ENCODE peak calls at places on chromosomes 2 and 18, in five cellular contexts. D is HCT116, W is SK-N-SH, Q is K562, J is HepG2. X is an unnamed sample.

GRCh38 chr18:9731380-9731779 is 23.3 kb downstream of the RAB31 start:
- DNase-seq in D (no peak), W (no peak), Q (no peak), J (no peak), X (no peak)

GRCh38 chr2:101574622-101575021 is 99.7 kb upstream of the RFX8 start:
- DNase-seq in D (no peak), W (no peak), Q (no peak), J (no peak), X (no peak)

GRCh38 chr2:160463245-160463644 is 30.4 kb downstream of the RBMS1 start:
- DNase-seq in D (no peak), W (no peak), Q (no peak), J (no peak), X (no peak)

GRCh38 chr2:162123806-162124758 is 28.0 kb downstream of the GCG start:
- DNase-seq in D (peak), W (peak), Q (peak), J (peak), X (peak)

GRCh38 chr2:74549685-74549971 is 4.1 kb downstream of the LOXL3 start:
- DNase-seq in D (no peak), W (peak), Q (no peak), J (no peak), X (no peak)

GRCh38 chr18:11733031-11733430 is 44.0 kb downstream of the GNAL start:
- DNase-seq in D (peak), W (peak), Q (peak), J (peak), X (no peak)

GRCh38 chr2:157488877-157489276 is 45.0 kb upstream of the CYTIP start:
- DNase-seq in D (no peak), W (no peak), Q (no peak), J (no peak), X (no peak)

GRCh38 chr2:84481702-84482101 is 22.6 kb upstream of the SUCLG1 start:
- DNase-seq in D (no peak), W (no peak), Q (no peak), J (no peak), X (no peak)

GRCh38 chr18:48519431-48520100 is 19.3 kb upstream of the CTIF start:
- DNase-seq in D (no peak), W (no peak), Q (no peak), J (no peak), X (no peak)
- TF ChIP-seq ZBTB33 in D (no peak), W (no peak), Q (no peak), J (no peak), X (no peak)

DNA sequence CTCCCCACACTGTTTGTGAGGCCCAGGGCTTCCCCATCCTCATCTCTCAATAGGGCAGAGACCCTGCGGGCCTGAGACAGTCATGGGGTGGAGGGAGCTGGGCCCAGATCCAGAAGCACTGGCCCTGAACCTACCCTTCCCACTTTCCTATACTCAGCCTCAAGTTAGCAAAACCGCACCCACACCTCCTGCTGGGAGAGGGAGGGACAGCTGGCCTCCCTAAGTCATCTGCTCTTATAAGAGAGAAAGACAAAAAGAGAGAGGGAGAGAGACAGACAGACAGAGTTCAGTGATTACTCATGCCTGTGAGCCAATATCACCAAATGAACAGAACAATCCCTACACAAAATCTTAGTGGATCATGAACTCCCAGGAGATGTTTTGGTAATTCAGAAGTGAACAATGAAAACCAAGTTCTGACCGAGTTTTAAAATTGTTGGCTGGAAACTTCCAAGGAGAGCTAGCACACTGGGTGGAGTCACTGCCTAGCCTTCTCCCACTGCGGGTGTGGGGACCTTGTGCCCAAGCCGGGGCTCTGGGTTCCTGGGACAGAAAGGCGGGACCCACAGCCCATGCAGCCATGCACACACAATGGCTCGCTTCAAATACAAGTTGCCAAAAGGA is 130.5 kb downstream of the PXDN start:
- DNase-seq in D (no peak), W (no peak), Q (no peak), J (no peak), X (no peak)
- TF ChIP-seq CTCF in D (no peak), W (no peak), Q (no peak), J (no peak), X (no peak)

DNA sequence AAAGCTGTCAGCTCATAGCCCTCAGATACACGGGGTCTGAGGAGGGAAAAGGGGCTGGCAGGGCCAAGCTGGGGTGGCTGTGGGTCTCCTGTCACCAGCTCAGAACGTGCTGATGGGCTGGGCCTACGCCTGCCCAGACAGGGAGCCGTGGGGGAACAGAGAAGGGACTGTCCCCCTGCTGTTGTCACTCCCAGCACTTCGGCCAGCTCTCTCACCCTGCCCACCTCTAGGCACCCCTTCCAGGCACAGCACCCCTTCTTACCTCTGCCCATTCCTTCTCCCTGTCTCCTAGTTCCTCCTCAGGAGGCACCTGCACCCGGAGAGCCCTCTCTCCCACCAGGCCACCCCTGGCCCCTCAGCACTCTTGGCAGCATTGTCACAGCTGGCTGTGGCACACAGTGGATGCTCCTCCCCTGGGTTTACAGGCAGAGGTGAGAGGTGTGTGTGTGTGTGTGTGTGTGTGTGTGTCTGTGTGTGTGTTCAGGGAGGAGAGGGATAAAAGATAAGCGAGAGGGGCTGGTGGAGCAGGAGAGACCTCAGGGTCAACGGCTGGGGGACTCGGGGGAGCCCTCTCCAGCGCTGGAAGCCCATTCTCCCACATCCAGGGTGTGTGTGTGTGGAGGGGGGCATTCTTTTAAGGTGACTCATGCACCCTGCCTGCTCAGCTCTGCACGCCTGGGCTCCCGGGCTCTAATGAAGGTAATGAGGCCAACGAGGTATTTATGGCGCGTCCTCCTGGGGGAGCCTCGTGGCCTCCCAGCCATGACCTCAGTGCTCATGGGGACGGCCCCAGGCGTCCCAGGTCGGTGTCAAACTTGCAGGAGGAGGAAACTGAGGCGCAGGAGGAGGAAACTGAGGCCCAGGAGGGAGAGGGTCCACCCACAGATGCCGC is 66.1 kb upstream of the SMAD7 start:
- DNase-seq in D (peak), W (peak), Q (peak), J (peak), X (no peak)
- TF ChIP-seq ZBTB33 in D (no peak), W (no peak), Q (peak), J (peak), X (no peak)

DNA sequence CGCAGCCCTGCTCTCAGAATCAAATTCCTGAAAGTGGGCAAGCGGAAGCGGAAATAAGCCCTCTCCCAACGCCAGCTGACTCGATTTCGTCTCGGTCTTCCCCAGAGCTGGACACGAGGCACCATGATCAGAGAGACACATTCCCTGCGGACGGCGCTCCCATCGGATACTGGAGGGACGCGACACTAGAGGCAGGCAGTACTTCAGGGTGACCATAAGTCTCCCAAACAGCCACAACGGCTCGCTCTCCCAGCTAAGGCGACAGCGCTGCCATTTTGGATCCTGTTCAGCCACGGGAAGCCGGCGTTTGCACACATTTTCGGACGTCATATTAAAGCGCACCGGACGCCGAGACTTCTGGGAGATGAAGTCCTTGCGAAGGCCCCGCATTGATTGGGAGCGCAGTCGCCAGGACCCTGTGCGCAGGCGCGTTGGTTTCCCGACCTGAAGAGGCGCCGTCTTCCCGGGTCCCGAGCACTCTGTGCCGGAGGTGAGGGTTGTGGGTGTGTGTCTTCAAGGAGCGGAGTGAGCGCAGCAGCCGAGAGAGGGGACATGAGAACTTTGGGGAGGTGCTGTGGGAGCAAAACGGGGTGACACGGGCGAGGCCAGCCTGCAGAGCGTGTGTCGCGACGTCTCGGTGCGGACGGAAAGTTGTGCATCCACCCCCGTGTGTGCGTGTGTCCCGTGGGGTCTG is at the start of gene ZNF2:
- DNase-seq in D (peak), W (peak), Q (peak), J (peak), X (peak)
- TF ChIP-seq CTCF in D (no peak), W (peak), Q (no peak), J (peak), X (no peak)

GRCh38 chr2:1654696-1655374 is 89.5 kb downstream of the PXDN start:
- DNase-seq in D (no peak), W (no peak), Q (no peak), J (no peak), X (no peak)

GRCh38 chr2:1656326-1656960 is 87.9 kb downstream of the PXDN start:
- DNase-seq in D (no peak), W (no peak), Q (no peak), J (no peak), X (no peak)

GRCh38 chr2:1653137-1653789 is 91.1 kb downstream of the PXDN start:
- DNase-seq in D (no peak), W (no peak), Q (no peak), J (no peak), X (no peak)

GRCh38 chr2:1655461-1655860 is 88.9 kb downstream of the PXDN start:
- DNase-seq in D (no peak), W (no peak), Q (no peak), J (no peak), X (no peak)

DNA sequence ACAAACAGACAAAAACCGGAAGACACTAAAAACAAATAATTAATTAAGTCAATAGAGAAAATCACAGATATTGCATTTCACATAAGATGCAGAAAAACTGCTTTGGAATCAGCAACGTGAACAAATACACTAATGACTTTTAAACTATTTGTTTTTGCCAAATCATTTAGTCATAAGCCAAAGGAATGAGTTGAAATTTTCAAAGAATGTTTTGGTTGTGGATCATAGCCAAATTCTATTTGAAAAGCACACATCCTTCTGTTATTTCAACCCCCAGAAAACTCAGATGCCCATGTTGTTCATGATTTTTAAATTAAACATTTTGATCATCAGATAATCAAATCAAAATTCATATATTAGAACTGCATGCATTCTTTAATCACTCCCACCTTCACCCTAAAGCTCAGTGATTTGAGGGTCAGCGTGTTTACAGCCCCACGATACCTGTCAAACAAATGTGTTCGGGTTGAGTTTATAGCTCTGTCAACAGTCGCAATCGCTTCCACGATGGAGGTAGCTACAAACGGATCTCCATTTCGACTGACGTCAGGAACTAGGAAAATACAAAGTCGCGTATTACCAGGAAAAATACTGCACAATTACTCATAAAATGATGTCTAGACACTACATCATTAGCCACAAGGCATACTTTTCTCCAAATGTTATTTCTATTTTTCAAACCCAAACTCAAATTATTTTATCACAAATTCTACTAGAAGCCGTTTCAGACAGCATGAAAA is 90.2 kb downstream of the PXDN start:
- DNase-seq in D (no peak), W (no peak), Q (no peak), J (no peak), X (no peak)
- TF ChIP-seq ZBTB33 in D (no peak), W (no peak), Q (no peak), J (no peak), X (no peak)

DNA sequence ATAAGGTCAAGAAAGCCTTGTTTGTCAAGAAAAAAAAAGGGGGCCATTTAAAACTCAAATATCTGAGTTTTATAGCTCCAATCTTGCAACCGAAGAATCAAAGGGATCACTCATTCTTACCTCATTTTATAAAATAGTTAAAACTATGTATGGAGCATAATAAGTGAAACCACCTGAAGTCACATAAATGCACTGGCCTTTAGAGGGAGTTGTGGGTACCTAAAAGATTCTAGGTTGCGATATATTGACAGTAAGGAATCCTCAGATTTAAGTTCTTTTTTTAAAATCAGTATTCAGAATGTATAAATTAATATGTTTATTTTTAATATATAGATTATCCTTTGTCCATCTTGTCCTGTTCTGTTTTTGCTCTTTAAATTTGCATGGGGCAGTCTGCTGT is 3.4 kb downstream of the ARHGAP28 start:
- DNase-seq in D (no peak), W (no peak), Q (no peak), J (no peak), X (no peak)
- TF ChIP-seq CTCF in D (no peak), W (no peak), Q (no peak), J (no peak), X (no peak)